ENCODE peak calls at places on chromosome 1, in nine cellular contexts. L is heart left ventricle, F is AG04450, D is endothelial cell of umbilical vein, M is adrenal gland, B is thoracic aorta, S is H9, Q is spleen, I is gastrocnemius medialis. N is an unnamed sample.

GRCh38 chr1:111140680-111140967 is 601 bp downstream of the CEPT1 start:
- DNase-seq in L (no peak), F (no peak), D (peak; percentile 68), M (peak; percentile 68), B (no peak), S (peak; percentile 64), Q (no peak), I (no peak), N (no peak)

GRCh38 chr1:247681288-247681897 is 1.9 kb upstream of the OR13G1 start:
- DNase-seq in L (no peak), F (no peak), D (peak; percentile 8), M (peak; percentile 13), B (no peak), S (peak; percentile 63), Q (no peak), I (no peak), N (no peak)

GRCh38 chr1:153548722-153549695 is at the start of gene S100A3:
- DNase-seq in L (peak; percentile 83), F (no peak), D (peak; percentile 86), M (peak; percentile 92), B (no peak), S (peak; percentile 25), Q (peak; percentile 61), I (peak; percentile 52), N (peak; percentile 82)

GRCh38 chr1:94593611-94594010 is 52.1 kb upstream of the F3 start:
- DNase-seq in L (no peak), F (no peak), D (no peak), M (peak; percentile 76), B (no peak), S (no peak), Q (no peak), I (no peak), N (no peak)

GRCh38 chr1:21534674-21535378 is 25.6 kb downstream of the ALPL start:
- DNase-seq in L (peak; percentile 41), F (no peak), D (peak; percentile 34), M (peak; percentile 78), B (no peak), S (peak; percentile 67), Q (no peak), I (no peak), N (no peak)

GRCh38 chr1:236829085-236829484 is 34.0 kb downstream of the MTR start:
- DNase-seq in L (no peak), F (no peak), D (no peak), M (no peak), B (no peak), S (no peak), Q (no peak), I (no peak), N (no peak)

GRCh38 chr1:200972985-200973742 is 50.4 kb downstream of the KIF21B start:
- DNase-seq in L (no peak), F (no peak), D (no peak), M (no peak), B (no peak), S (no peak), Q (no peak), I (no peak), N (no peak)

GRCh38 chr1:223738465-223739365 is 26.4 kb downstream of the CAPN2 start:
- DNase-seq in L (no peak), F (no peak), D (no peak), M (no peak), B (no peak), S (no peak), Q (no peak), I (no peak), N (no peak)

GRCh38 chr1:151006331-151007052 is at the start of gene MINDY1:
- DNase-seq in L (peak; percentile 83), F (peak; percentile 63), D (peak; percentile 88), M (peak; percentile 74), B (peak; percentile 24), S (peak; percentile 84), Q (peak; percentile 88), I (peak; percentile 63), N (peak; percentile 78)

GRCh38 chr1:67834246-67834877 is 1.1 kb upstream of the GNG12 start:
- DNase-seq in L (no peak), F (no peak), D (no peak), M (no peak), B (no peak), S (no peak), Q (no peak), I (no peak), N (no peak)

GRCh38 chr1:85707267-85707989 is 805 bp downstream of the ZNHIT6 start:
- DNase-seq in L (no peak), F (no peak), D (peak; percentile 4), M (no peak), B (no peak), S (no peak), Q (no peak), I (no peak), N (no peak)

GRCh38 chr1:53498555-53499142 is 39.5 kb downstream of the DMRTB1 start:
- DNase-seq in L (no peak), F (no peak), D (no peak), M (no peak), B (no peak), S (no peak), Q (no peak), I (no peak), N (peak; percentile 52)

GRCh38 chr1:8661185-8662110 is 156.0 kb downstream of the RERE start:
- DNase-seq in L (peak; percentile 63), F (peak; percentile 52), D (peak; percentile 69), M (peak; percentile 71), B (peak; percentile 36), S (no peak), Q (no peak), I (no peak), N (no peak)

GRCh38 chr1:38179423-38179822 is 132.8 kb upstream of the POU3F1 start:
- DNase-seq in L (peak; percentile 77), F (no peak), D (no peak), M (peak; percentile 29), B (no peak), S (no peak), Q (no peak), I (no peak), N (peak; percentile 65)

GRCh38 chr1:209617047-209617673 is 33.6 kb downstream of the CAMK1G start:
- DNase-seq in L (peak; percentile 35), F (no peak), D (no peak), M (no peak), B (no peak), S (no peak), Q (no peak), I (no peak), N (no peak)

GRCh38 chr1:154707901-154708514 is 100.0 kb upstream of the ADAR start:
- DNase-seq in L (no peak), F (no peak), D (no peak), M (no peak), B (no peak), S (no peak), Q (no peak), I (no peak), N (no peak)
- TF ChIP-seq CTCF in L (no peak), F (no peak), D (no peak), M (no peak), B (no peak), S (no peak), Q (no peak), I (no peak), N (no peak)

GRCh38 chr1:46768445-46768844 is 30.4 kb upstream of the CYP4B1 start:
- DNase-seq in L (no peak), F (no peak), D (no peak), M (no peak), B (no peak), S (no peak), Q (no peak), I (no peak), N (no peak)

GRCh38 chr1:46770541-46770940 is 28.3 kb upstream of the CYP4B1 start:
- DNase-seq in L (no peak), F (no peak), D (no peak), M (no peak), B (no peak), S (no peak), Q (no peak), I (no peak), N (no peak)

GRCh38 chr1:46769028-46769740 is 29.7 kb upstream of the CYP4B1 start:
- DNase-seq in L (no peak), F (no peak), D (no peak), M (no peak), B (no peak), S (no peak), Q (no peak), I (no peak), N (no peak)

GRCh38 chr1:46774297-46774696 is 24.5 kb upstream of the CYP4B1 start:
- DNase-seq in L (no peak), F (no peak), D (no peak), M (no peak), B (no peak), S (no peak), Q (no peak), I (no peak), N (no peak)

DNA sequence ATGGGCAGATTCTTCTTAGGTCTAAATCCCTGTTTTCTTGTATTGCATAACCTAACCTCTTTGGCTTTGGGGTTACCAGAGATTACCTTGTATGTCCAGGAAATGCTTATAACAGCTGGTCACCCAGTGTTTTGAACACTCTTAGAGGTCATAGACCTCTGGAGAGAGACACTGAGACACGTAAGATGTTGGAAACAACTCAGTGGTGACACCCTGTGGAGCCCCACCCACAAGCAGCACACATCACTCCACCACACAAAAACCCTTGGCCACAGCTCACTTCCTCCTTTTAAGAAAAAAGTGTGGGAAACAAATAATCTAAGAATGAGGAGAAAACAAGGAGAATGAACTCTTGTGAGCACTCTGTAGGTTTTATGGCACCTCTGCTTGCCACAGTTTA is 26.3 kb upstream of the CYP4B1 start:
- DNase-seq in L (peak; percentile 33), F (no peak), D (no peak), M (no peak), B (no peak), S (no peak), Q (no peak), I (peak; percentile 8), N (no peak)
- H3K9me3 ChIP-seq in L (peaks cover 18% of the 10 kb centered on the region), F (peaks cover 9% of the 10 kb centered on the region), D (peaks cover 2% of the 10 kb centered on the region), M (no peaks in the 10 kb centered on the region), B (peaks cover 17% of the 10 kb centered on the region), S (peaks cover 45% of the 10 kb centered on the region), Q (peaks cover 21% of the 10 kb centered on the region), I (no peaks in the 10 kb centered on the region), N (peaks cover 15% of the 10 kb centered on the region)

GRCh38 chr1:232047473-232047872 is 420.9 kb downstream of the DISC1 start:
- DNase-seq in L (no peak), F (no peak), D (no peak), M (no peak), B (no peak), S (no peak), Q (no peak), I (no peak), N (no peak)
- TF ChIP-seq CTCF in L (peak; percentile 18), F (peak; percentile 15), D (no peak), M (peak; percentile 20), B (no peak), S (peak; percentile 51), Q (no peak), I (no peak), N (no peak)

DNA sequence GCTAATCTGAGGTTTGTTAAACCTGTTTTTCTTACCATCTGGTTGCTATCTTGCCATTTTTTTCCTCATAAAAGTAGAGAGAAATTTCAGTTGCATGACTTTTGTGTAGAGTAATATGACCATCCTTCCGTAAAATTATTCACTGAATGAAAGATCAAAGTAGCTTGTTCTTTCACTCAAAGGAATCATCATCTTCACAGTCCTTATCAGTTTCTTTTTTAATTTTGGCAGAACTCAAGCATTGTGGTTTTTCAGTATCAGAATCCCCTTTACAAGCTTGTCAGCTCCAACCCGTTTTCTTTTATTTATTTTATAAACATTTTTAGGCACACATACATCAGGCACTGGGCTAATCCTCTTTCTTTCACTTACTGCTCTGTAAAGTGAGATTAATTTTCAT is 91.7 kb downstream of the UBE2U start:
- DNase-seq in L (no peak), F (no peak), D (no peak), M (no peak), B (no peak), S (no peak), Q (no peak), I (no peak), N (no peak)
- H3K9me3 ChIP-seq in L (no peaks in the 10 kb centered on the region), F (no peaks in the 10 kb centered on the region), D (no peaks in the 10 kb centered on the region), M (no peaks in the 10 kb centered on the region), B (no peaks in the 10 kb centered on the region), S (no peaks in the 10 kb centered on the region), Q (no peaks in the 10 kb centered on the region), I (no peaks in the 10 kb centered on the region), N (no peaks in the 10 kb centered on the region)

N was measured in psoas muscle.